ENCODE peak calls at places on chromosomes 11 and 22, in four cellular contexts. One of them, this sample, is unnamed.

GRCh38 chr22:37457093-37457893 is 28.9 kb downstream of the MFNG start:
- DNase-seq in K562: peak; percentile 83
- DNase-seq in HepG2: peak; percentile 60
- DNase-seq in H1: peak; percentile 97
- DNase-seq in this sample: peak; percentile 24

GRCh38 chr11:87224486-87224885 is 186.8 kb downstream of the TMEM135 start:
- DNase-seq in K562: no peak
- DNase-seq in H1: no peak
- DNase-seq in HepG2: no peak
- DNase-seq in this sample: no peak

GRCh38 chr11:86715611-86716010 is 43.2 kb upstream of the ME3 start:
- DNase-seq in HepG2: no peak
- DNase-seq in K562: no peak
- DNase-seq in H1: no peak
- DNase-seq in this sample: no peak

GRCh38 chr11:17012712-17013547 is 1.3 kb downstream of the PLEKHA7 start:
- DNase-seq in K562: no peak
- DNase-seq in HepG2: peak; percentile 95
- DNase-seq in H1: no peak
- DNase-seq in this sample: no peak

GRCh38 chr11:75668508-75669297 is at the start of gene MAP6:
- DNase-seq in K562: peak; percentile 32
- DNase-seq in HepG2: no peak
- DNase-seq in H1: peak; percentile 72
- DNase-seq in this sample: no peak

GRCh38 chr22:42160251-42160650 is 29.6 kb upstream of the CYP2D6 start:
- DNase-seq in H1: no peak
- DNase-seq in HepG2: no peak
- DNase-seq in K562: no peak
- DNase-seq in this sample: no peak

GRCh38 chr11:122242731-122243130 is 126.7 kb upstream of the BLID start:
- DNase-seq in HepG2: no peak
- DNase-seq in K562: no peak
- DNase-seq in H1: no peak
- DNase-seq in this sample: no peak

GRCh38 chr11:75031224-75031753 is 42.6 kb downstream of the NEU3 start:
- DNase-seq in K562: peak; percentile 92
- DNase-seq in HepG2: peak; percentile 41
- DNase-seq in H1: no peak
- DNase-seq in this sample: no peak

GRCh38 chr22:17827466-17827865 is 53.2 kb upstream of the BID start:
- DNase-seq in K562: no peak
- DNase-seq in HepG2: no peak
- DNase-seq in H1: no peak
- DNase-seq in this sample: no peak

GRCh38 chr11:126417463-126417862 is 62.0 kb downstream of the ST3GAL4 start:
- DNase-seq in HepG2: no peak
- DNase-seq in H1: no peak
- DNase-seq in K562: no peak
- DNase-seq in this sample: no peak

GRCh38 chr11:66626926-66627325 is 10.5 kb downstream of the RBM14 start:
- DNase-seq in K562: no peak
- DNase-seq in HepG2: no peak
- DNase-seq in H1: no peak
- DNase-seq in this sample: no peak

GRCh38 chr11:27020736-27021135 is 19.9 kb upstream of the BBOX1 start:
- DNase-seq in H1: no peak
- DNase-seq in K562: no peak
- DNase-seq in HepG2: no peak
- DNase-seq in this sample: no peak

GRCh38 chr11:128593281-128593680 is 5.9 kb upstream of the ETS1 start:
- DNase-seq in H1: no peak
- DNase-seq in HepG2: no peak
- DNase-seq in K562: no peak
- DNase-seq in this sample: no peak

GRCh38 chr22:47618180-47618579 is 855.7 kb downstream of the TBC1D22A start:
- DNase-seq in H1: no peak
- DNase-seq in K562: no peak
- DNase-seq in HepG2: no peak
- DNase-seq in this sample: no peak

GRCh38 chr11:75840560-75840959 is 25.6 kb downstream of the UVRAG start:
- DNase-seq in HepG2: no peak
- DNase-seq in H1: no peak
- DNase-seq in K562: no peak
- DNase-seq in this sample: no peak

GRCh38 chr22:42217019-42217751 is 53.3 kb downstream of the TCF20 start:
- DNase-seq in HepG2: no peak
- DNase-seq in K562: no peak
- DNase-seq in H1: no peak
- DNase-seq in this sample: peak; percentile 19

GRCh38 chr11:105211806-105212531 is 72.4 kb upstream of the CARD18 start:
- DNase-seq in HepG2: no peak
- DNase-seq in K562: no peak
- DNase-seq in H1: no peak
- DNase-seq in this sample: no peak

GRCh38 chr11:7595016-7595869 is 78.1 kb downstream of the CYB5R2 start:
- DNase-seq in K562: no peak
- DNase-seq in HepG2: no peak
- DNase-seq in H1: no peak
- DNase-seq in this sample: no peak

GRCh38 chr11:130151196-130151595 is 8.4 kb upstream of the ST14 start:
- DNase-seq in K562: no peak
- DNase-seq in HepG2: no peak
- DNase-seq in H1: no peak
- DNase-seq in this sample: no peak

GRCh38 chr11:113329725-113330124 is 15.3 kb downstream of the TTC12 start:
- DNase-seq in K562: no peak
- DNase-seq in HepG2: no peak
- DNase-seq in H1: no peak
- DNase-seq in this sample: no peak

GRCh38 chr11:44005076-44005800 is 42.5 kb upstream of the ACCSL start:
- DNase-seq in HepG2: no peak
- DNase-seq in K562: no peak
- DNase-seq in H1: peak; percentile 52
- DNase-seq in this sample: no peak

GRCh38 chr11:113373981-113374560 is 13.5 kb upstream of the ANKK1 start:
- DNase-seq in HepG2: no peak
- DNase-seq in H1: no peak
- DNase-seq in K562: no peak
- DNase-seq in this sample: no peak

GRCh38 chr22:26414347-26414746 is 14.7 kb upstream of the ASPHD2 start:
- DNase-seq in HepG2: no peak
- DNase-seq in K562: no peak
- DNase-seq in H1: no peak
- DNase-seq in this sample: no peak

GRCh38 chr11:68122936-68123539 is 1.9 kb upstream of the CHKA start:
- DNase-seq in HepG2: peak; percentile 75
- DNase-seq in K562: no peak
- DNase-seq in H1: no peak
- DNase-seq in this sample: no peak

GRCh38 chr11:122215244-122215992 is 99.4 kb upstream of the BLID start:
- DNase-seq in K562: peak; percentile 37
- DNase-seq in HepG2: peak; percentile 29
- DNase-seq in H1: peak; percentile 89
- DNase-seq in this sample: no peak

GRCh38 chr11:128653828-128654231 is 40.0 kb upstream of the FLI1 start:
- DNase-seq in HepG2: no peak
- DNase-seq in H1: peak; percentile 57
- DNase-seq in K562: no peak
- DNase-seq in this sample: no peak

GRCh38 chr22:45235101-45235777 is 5.5 kb downstream of the KIAA0930 start:
- DNase-seq in HepG2: no peak
- DNase-seq in K562: no peak
- DNase-seq in H1: no peak
- DNase-seq in this sample: peak; percentile 81
- TF ChIP-seq ATF3 in HepG2: no peak
- TF ChIP-seq ATF3 in K562: no peak
- TF ChIP-seq ATF3 in H1: no peak
- TF ChIP-seq ATF3 in this sample: no peak

DNA sequence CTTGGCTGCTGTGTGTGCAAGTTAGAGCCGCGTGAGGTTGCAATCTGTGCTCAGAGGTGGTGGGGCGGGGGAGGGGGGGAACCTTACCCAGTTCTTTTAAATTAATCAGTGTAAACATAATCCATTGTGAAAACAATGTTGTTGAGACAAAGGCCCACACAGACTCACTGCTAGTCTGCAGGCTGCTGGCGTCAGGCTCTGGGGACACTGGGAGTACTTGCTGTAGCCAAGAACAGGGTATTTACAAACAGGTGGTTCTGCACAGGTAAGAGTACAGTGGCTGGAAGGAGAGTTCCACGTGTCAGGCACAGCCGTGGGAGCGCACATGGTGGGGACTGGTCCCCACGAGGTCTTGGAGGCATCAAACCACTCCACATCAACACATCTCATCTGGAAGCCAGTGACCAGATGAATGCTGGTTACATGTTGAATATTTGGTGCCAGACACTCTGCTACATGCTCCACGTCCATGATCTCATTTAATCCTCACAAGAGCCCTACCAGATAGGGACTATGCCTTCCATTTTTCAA is 27.4 kb downstream of the SCUBE1 start:
- DNase-seq in H1: no peak
- DNase-seq in HepG2: no peak
- DNase-seq in K562: no peak
- DNase-seq in this sample: no peak
- TF ChIP-seq TAF1 in H1: no peak
- TF ChIP-seq TAF1 in HepG2: no peak
- TF ChIP-seq TAF1 in K562: no peak
- TF ChIP-seq TAF1 in this sample: no peak

GRCh38 chr11:69525516-69526452 is 44.3 kb downstream of the LINC01488 start:
- DNase-seq in H1: no peak
- DNase-seq in HepG2: no peak
- DNase-seq in K562: no peak
- DNase-seq in this sample: no peak
- TF ChIP-seq ZNF274 in H1: no peak
- TF ChIP-seq ZNF274 in HepG2: no peak
- TF ChIP-seq ZNF274 in K562: no peak
- TF ChIP-seq ZNF274 in this sample: no peak

GRCh38 chr11:102309621-102310541 is 7.4 kb upstream of the BIRC3 start:
- DNase-seq in K562: no peak
- DNase-seq in H1: peak; percentile 79
- DNase-seq in HepG2: peak; percentile 18
- DNase-seq in this sample: no peak

GRCh38 chr11:102305352-102306047 is 11.8 kb upstream of the BIRC3 start:
- DNase-seq in K562: no peak
- DNase-seq in HepG2: no peak
- DNase-seq in H1: no peak
- DNase-seq in this sample: no peak

GRCh38 chr11:102306048-102306575 is 11.2 kb upstream of the BIRC3 start:
- DNase-seq in HepG2: no peak
- DNase-seq in K562: no peak
- DNase-seq in H1: no peak
- DNase-seq in this sample: no peak

GRCh38 chr11:102304686-102305085 is 12.6 kb upstream of the BIRC3 start:
- DNase-seq in H1: no peak
- DNase-seq in K562: no peak
- DNase-seq in HepG2: no peak
- DNase-seq in this sample: no peak

DNA sequence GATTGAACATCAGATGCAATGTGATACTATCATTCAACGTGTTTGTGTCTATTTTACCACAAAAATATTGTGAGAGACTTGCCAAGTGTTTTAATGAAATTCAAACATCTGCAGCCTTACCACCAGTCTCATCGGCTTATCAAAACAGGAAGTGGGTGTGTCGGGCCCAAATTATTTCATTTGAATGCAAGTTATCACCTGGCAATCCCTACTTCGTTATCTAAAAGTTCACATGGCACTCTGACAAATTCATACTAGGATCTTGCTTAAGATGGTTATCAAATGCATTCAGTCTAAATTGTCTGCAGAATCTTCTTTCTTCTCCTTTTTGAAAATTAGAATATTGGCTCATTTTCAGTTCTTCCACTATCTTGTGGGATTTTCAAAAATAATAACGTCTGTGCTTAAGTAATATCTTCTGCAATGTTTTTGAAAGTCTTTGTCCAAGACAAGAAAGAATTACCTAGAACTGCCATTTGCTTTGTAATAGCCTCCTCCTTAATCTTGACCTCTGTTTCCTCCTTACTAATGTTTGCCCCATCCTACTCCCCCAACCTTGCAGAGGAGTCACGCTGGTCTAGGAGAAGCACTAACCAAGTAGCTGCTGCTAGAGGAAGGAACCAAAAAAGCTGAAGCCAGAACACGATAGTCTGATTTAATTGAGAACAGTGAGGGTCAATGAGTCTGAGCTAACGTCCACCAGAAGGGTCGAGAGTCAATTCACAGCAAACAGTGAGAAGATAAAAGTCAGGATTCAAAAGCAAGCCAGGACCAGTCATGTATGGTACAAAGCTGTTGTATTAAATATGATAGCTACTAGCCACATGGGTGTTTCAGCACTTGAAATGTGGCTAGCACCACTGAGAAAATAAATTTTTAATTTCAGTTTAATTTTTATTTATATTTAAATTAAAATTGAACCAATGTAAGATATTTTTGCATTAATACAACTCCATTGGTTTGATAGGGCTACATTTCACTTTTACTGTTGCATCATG is 10.2 kb upstream of the BIRC3 start:
- DNase-seq in K562: no peak
- DNase-seq in HepG2: no peak
- DNase-seq in H1: no peak
- DNase-seq in this sample: no peak
- TF ChIP-seq ATF3 in K562: no peak
- TF ChIP-seq ATF3 in HepG2: no peak
- TF ChIP-seq ATF3 in H1: no peak
- TF ChIP-seq ATF3 in this sample: no peak

DNA sequence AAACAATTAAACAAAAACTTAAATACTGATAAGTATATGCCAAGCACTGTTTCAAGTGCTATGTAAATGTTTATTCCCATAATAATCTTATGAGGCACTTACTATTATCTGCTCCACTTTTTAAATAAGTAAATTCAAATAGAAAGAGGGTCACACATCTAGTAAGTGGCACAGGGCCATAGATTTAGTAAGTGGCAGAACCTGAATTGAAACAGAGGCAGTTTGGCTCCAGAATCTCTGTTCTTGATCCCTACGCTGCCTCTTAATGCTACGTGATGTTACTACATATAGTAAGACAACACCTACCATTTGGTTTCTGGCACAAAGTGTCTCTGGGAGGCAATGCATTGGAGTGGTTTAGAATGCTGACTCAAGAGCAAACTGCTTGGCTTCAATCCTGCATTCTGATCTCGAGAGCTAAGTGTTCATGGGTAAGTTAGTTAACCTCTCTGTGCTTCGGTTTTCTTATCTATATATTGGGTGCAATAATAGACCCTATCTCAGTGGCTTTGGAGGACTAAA is 1018.3 kb downstream of the DLG2 start:
- DNase-seq in K562: no peak
- DNase-seq in HepG2: no peak
- DNase-seq in H1: no peak
- DNase-seq in this sample: no peak
- TF ChIP-seq TAF1 in K562: no peak
- TF ChIP-seq TAF1 in HepG2: no peak
- TF ChIP-seq TAF1 in H1: no peak
- TF ChIP-seq TAF1 in this sample: no peak

This sample was measured in GM12878.